ENCODE peak calls at places on chromosomes 16 and 17, in six cellular contexts. Q, I, N, Z, Y and R are unnamed samples. For H3K79me2, the result is how much of the 10 kb centered on the place peaks cover.

GRCh38 chr17:45845376-45846185 is 900 bp downstream of the SPPL2C start:
- DNase-seq in I (no peak), Z (no peak), Y (no peak), N (no peak), Q (no peak), R (peak)

GRCh38 chr16:28212532-28212873 is 738 bp upstream of the XPO6 start:
- DNase-seq in Q (no peak), Z (peak), N (no peak), I (no peak), Y (peak), R (no peak)

GRCh38 chr17:74414510-74414909 is 17.4 kb upstream of the GPRC5C start:
- DNase-seq in Y (no peak), N (no peak), Z (no peak), Q (no peak), I (no peak), R (no peak)

GRCh38 chr17:77884019-77884418 is 74.5 kb upstream of the TNRC6C start:
- DNase-seq in N (no peak), Y (peak), Z (peak), I (peak), Q (no peak), R (no peak)

GRCh38 chr16:788399-789126 is at the start of gene CHTF18:
- DNase-seq in I (peak), Z (peak), N (peak), Q (peak), Y (peak), R (peak)

GRCh38 chr17:79741751-79742588 is 11.2 kb downstream of the ENPP7 start:
- DNase-seq in Q (peak), Z (peak), N (peak), I (peak), Y (peak), R (peak)

GRCh38 chr17:80104321-80104955 is 3.1 kb downstream of the GAA start:
- DNase-seq in Z (peak), I (no peak), Q (no peak), N (no peak), Y (no peak), R (peak)

GRCh38 chr17:75397217-75397616 is 8.3 kb downstream of the GRB2 start:
- DNase-seq in Z (no peak), I (no peak), Y (no peak), N (no peak), Q (no peak), R (no peak)

GRCh38 chr17:46974086-46974485 is 5.0 kb downstream of the RPRML start:
- DNase-seq in Y (no peak), N (no peak), I (no peak), Q (no peak), Z (no peak), R (no peak)

GRCh38 chr16:46883353-46883689 is 841 bp upstream of the GPT2 start:
- DNase-seq in I (peak), Z (no peak), Q (no peak), Y (no peak), N (no peak), R (no peak)

GRCh38 chr16:878071-878784 is 77.7 kb upstream of the GNG13 start:
- DNase-seq in Q (no peak), Y (no peak), N (no peak), I (peak), Z (peak), R (peak)

GRCh38 chr17:10618202-10618635 is 38.9 kb downstream of the MYH3 start:
- DNase-seq in Q (peak), Z (peak), N (peak), Y (peak), I (peak), R (peak)

GRCh38 chr16:31265329-31266245 is 5.8 kb downstream of the ITGAM start:
- DNase-seq in Y (peak), N (no peak), Q (peak), I (no peak), Z (peak), R (peak)

GRCh38 chr17:29677139-29677834 is 54.6 kb upstream of the CORO6 start:
- DNase-seq in Q (no peak), N (no peak), Y (peak), Z (no peak), I (no peak), R (peak)

GRCh38 chr16:88639231-88640038 is 1.1 kb downstream of the IL17C start:
- DNase-seq in Q (no peak), N (no peak), Z (no peak), I (peak), Y (peak), R (peak)

GRCh38 chr17:71948703-71949422 is 172.0 kb upstream of the SOX9 start:
- DNase-seq in Q (no peak), Y (peak), I (no peak), Z (no peak), N (no peak), R (no peak)

GRCh38 chr17:34252138-34252889 is 2.8 kb upstream of the CCL2 start:
- DNase-seq in Q (peak), Z (peak), Y (peak), I (no peak), N (peak), R (no peak)

GRCh38 chr17:80931421-80932265 is 60.0 kb upstream of the CHMP6 start:
- DNase-seq in Z (peak), I (peak), Y (peak), N (no peak), Q (no peak), R (peak)

GRCh38 chr17:44907696-44908470 is 7.4 kb downstream of the GFAP start:
- DNase-seq in I (no peak), Z (no peak), Q (no peak), Y (no peak), N (no peak), R (peak)

GRCh38 chr17:17435323-17435722 is 41.5 kb upstream of the MED9 start:
- DNase-seq in I (no peak), Z (peak), Q (peak), Y (peak), N (no peak), R (peak)

GRCh38 chr16:31243734-31244670 is 15.8 kb upstream of the ITGAM start:
- DNase-seq in Q (no peak), I (no peak), N (peak), Y (no peak), Z (no peak), R (no peak)

GRCh38 chr17:80738987-80739730 is 194.5 kb downstream of the RPTOR start:
- DNase-seq in Q (no peak), N (no peak), I (no peak), Y (no peak), Z (no peak), R (no peak)

GRCh38 chr17:81514735-81515529 is 2.3 kb upstream of the ACTG1 start:
- DNase-seq in I (peak), Q (peak), Z (peak), Y (peak), N (peak), R (peak)

GRCh38 chr16:70694517-70695218 is 8.8 kb upstream of the MTSS2 start:
- DNase-seq in Z (no peak), I (no peak), Q (no peak), N (no peak), Y (peak), R (no peak)

GRCh38 chr17:9360610-9361571 is 214.7 kb downstream of the STX8 start:
- DNase-seq in Y (peak), Z (peak), I (no peak), Q (no peak), N (no peak), R (peak)

GRCh38 chr16:53465606-53466290 is 31.5 kb downstream of the RBL2 start:
- DNase-seq in Z (peak), I (no peak), Q (peak), N (peak), Y (peak), R (peak)

GRCh38 chr17:15348030-15348429 is 6.6 kb upstream of the TEKT3 start:
- DNase-seq in N (no peak), Z (peak), Q (no peak), I (no peak), Y (peak), R (no peak)

GRCh38 chr17:46045639-46046038 is 46.6 kb downstream of the STH start:
- DNase-seq in Q (no peak), Z (peak), I (no peak), Y (no peak), N (no peak), R (no peak)

GRCh38 chr17:73203135-73203787 is 10.4 kb downstream of the COG1 start:
- DNase-seq in N (no peak), Z (peak), Q (peak), Y (no peak), I (no peak), R (no peak)

GRCh38 chr17:66663041-66663494 is 171.8 kb upstream of the CACNG5 start:
- DNase-seq in N (peak), Y (no peak), I (no peak), Z (no peak), Q (no peak), R (no peak)

GRCh38 chr16:14307623-14308356 is 236.7 kb downstream of the MRTFB start:
- DNase-seq in Y (peak), N (peak), Q (no peak), I (no peak), Z (peak), R (peak)

GRCh38 chr17:42072323-42073187 is 22.2 kb upstream of the C17orf113 start:
- DNase-seq in Y (peak), Q (no peak), I (peak), Z (no peak), N (peak), R (no peak)

GRCh38 chr17:56144205-56144604 is 9.1 kb upstream of the ANKFN1 start:
- DNase-seq in Y (no peak), I (no peak), N (no peak), Z (no peak), Q (no peak), R (no peak)

GRCh38 chr17:5049314-5049819 is 14.1 kb upstream of the SLC52A1 start:
- DNase-seq in Q (peak), N (no peak), Z (no peak), Y (no peak), I (no peak), R (no peak)

GRCh38 chr16:56985288-56985961 is 3.9 kb upstream of the NLRC5 start:
- DNase-seq in Y (peak), I (no peak), Q (peak), N (no peak), Z (peak), R (peak)

GRCh38 chr16:57235128-57236092 is 9.6 kb upstream of the ARL2BP start:
- DNase-seq in I (no peak), N (peak), Q (peak), Z (peak), Y (peak), R (peak)

GRCh38 chr16:29820730-29821662 is 734 bp downstream of the MVP start:
- DNase-seq in Q (no peak), Z (no peak), I (no peak), Y (peak), N (no peak), R (peak)

GRCh38 chr17:67260051-67260987 is 15.3 kb upstream of the HELZ start:
- DNase-seq in Z (peak), N (no peak), I (no peak), Q (no peak), Y (peak), R (peak)

GRCh38 chr16:72913551-72913950 is 134.4 kb downstream of the ZFHX3 start:
- DNase-seq in N (no peak), Z (no peak), I (no peak), Y (no peak), Q (no peak), R (no peak)

GRCh38 chr16:72910371-72910770 is 137.6 kb downstream of the ZFHX3 start:
- DNase-seq in N (no peak), Z (no peak), I (no peak), Q (no peak), Y (no peak), R (no peak)

GRCh38 chr16:72910875-72911274 is 137.1 kb downstream of the ZFHX3 start:
- DNase-seq in Y (no peak), I (peak), N (no peak), Q (no peak), Z (no peak), R (no peak)

GRCh38 chr16:72921106-72921505 is 126.8 kb downstream of the ZFHX3 start:
- DNase-seq in I (no peak), Z (no peak), Y (no peak), Q (no peak), N (no peak), R (no peak)

DNA sequence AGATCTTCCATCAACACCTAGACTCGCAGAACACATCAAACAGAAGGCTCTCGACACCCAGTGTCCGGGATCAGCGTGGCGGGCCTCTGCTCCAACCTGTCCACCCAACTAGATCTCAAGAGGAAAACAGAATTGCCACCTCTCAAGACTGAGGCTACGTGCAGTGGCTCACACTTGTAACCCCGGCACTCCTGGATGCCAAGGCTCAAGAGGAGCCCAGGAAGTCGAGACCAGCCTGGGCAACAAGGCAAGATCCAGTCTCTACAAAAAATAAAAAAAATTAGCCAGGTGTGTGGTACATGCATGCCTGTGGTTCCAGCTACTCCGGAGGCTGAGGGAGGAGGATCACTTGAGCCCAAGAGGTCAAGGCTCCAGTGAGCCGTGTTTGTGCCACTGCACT is 132.6 kb downstream of the ZFHX3 start:
- DNase-seq in Z (no peak), Y (no peak), N (no peak), I (no peak), Q (no peak), R (no peak)
- H3K79me2 ChIP-seq in Z (under half), Y (half or more), N (under half), I (under half), Q (under half), R (half or more)

GRCh38 chr17:38427160-38427949 is 909 bp upstream of the ARHGAP23 start:
- DNase-seq in Q (no peak), N (no peak), Y (no peak), Z (no peak), I (no peak), R (peak)
- H3K79me2 ChIP-seq in Q (half or more), N (under half), Y (under half), Z (under half), I (under half), R (half or more)

DNA sequence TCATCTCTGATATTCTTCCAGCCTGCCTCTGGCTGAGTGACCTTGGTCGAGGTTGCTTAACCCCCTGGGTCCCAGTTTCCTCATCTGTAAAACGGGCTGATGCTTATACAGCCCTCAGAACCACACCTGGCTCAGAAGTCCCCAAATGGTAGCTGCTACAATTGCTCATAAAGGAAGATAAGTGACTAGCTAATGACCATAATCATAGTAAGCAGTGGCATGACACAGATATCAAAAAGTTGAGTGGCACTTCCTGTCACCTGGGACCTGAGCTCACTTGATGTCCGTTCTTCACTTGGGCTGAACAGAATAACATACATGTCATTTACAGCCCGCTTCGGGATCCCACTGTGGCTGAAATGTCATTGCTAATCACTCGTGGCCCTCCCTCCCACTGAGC is 1.8 kb downstream of the MGRN1 start:
- DNase-seq in Q (no peak), Y (no peak), I (peak), Z (no peak), N (no peak), R (peak)
- H3K79me2 ChIP-seq in Q (half or more), Y (half or more), I (half or more), Z (half or more), N (under half), R (half or more)

GRCh38 chr16:68091604-68092261 is 6.6 kb downstream of the NFATC3 start:
- DNase-seq in I (no peak), N (no peak), Z (peak), Q (peak), Y (peak), R (peak)
- H3K79me2 ChIP-seq in I (half or more), N (half or more), Z (half or more), Q (half or more), Y (half or more), R (half or more)

DNA sequence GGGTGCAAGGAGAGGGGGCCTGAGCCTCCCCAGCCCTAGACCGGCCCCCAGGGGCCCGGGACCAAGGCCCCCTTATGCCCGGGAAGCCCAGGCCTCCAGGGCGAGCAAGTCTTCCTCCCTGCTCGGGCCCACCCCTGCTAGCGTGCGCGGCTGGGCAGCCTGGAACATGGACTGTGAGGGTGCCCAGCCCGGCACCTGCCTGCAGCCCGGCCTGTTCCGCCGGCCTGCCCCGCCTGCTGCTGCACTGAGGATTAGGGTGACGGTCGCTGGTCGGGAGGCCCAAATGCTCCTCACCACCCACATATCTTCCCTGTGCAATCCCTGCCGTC is 6.0 kb downstream of the HS3ST6 start:
- DNase-seq in Q (no peak), Y (no peak), N (no peak), Z (no peak), I (peak), R (peak)
- H3K79me2 ChIP-seq in Q (under half), Y (under half), N (under half), Z (under half), I (under half), R (under half)

GRCh38 chr17:57926723-57927047 is 28.5 kb downstream of the CUEDC1 start:
- DNase-seq in Z (no peak), N (no peak), Q (peak), Y (peak), I (no peak), R (no peak)
- H3K79me2 ChIP-seq in Z (under half), N (under half), Q (under half), Y (half or more), I (under half), R (half or more)

GRCh38 chr17:964881-965280 is 14.7 kb downstream of the NXN start:
- DNase-seq in Q (peak), N (no peak), I (peak), Y (no peak), Z (peak), R (no peak)

GRCh38 chr17:965311-965989 is 14.1 kb downstream of the NXN start:
- DNase-seq in I (no peak), Y (no peak), Z (peak), N (no peak), Q (peak), R (no peak)

GRCh38 chr17:969767-970387 is 9.7 kb downstream of the NXN start:
- DNase-seq in N (peak), Q (no peak), Y (peak), I (peak), Z (no peak), R (no peak)

GRCh38 chr17:968812-969766 is 10.5 kb downstream of the NXN start:
- DNase-seq in Y (peak), Q (no peak), Z (peak), N (no peak), I (no peak), R (peak)

DNA sequence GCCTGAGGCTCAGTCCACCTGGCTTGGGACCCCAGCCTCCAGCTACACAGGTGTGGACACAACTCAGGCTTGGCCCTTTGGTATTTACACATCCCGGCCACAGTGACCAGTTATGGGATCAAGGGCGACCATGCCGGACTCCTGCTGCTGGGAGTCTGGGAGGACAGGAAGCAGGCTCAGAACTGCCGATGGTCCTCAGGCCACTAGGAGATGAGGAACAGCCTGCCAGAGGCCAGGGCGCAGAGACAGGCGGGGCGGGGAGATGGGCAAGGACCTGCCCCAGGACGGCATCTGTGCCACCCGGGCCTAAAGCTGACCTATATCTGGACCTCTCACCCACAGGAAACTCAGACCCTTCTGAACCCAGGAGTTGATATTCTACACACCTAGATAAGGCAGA is 12.5 kb downstream of the NXN start:
- DNase-seq in I (no peak), Q (no peak), Z (no peak), N (no peak), Y (no peak), R (no peak)
- H3K79me2 ChIP-seq in I (half or more), Q (under half), Z (under half), N (under half), Y (half or more), R (half or more)

GRCh38 chr16:75105306-75106061 is 11.1 kb downstream of the LDHD start:
- DNase-seq in N (no peak), Y (peak), Z (no peak), I (no peak), Q (no peak), R (peak)
- H3K79me2 ChIP-seq in N (under half), Y (under half), Z (under half), I (under half), Q (under half), R (under half)